ENCODE peak calls at places on chromosomes 4 and X, in four cellular contexts. T is GM12878, X is SK-N-SH, S is HepG2. J is an unnamed sample.

GRCh38 chrX:135295238-135295943 is 13.9 kb upstream of the ETDC start:
- DNase-seq in X (peak), T (peak), S (no peak), J (no peak)

GRCh38 chr4:101846550-101846949 is 56.0 kb downstream of the BANK1 start:
- DNase-seq in S (no peak), T (no peak), X (no peak), J (no peak)

GRCh38 chr4:2247128-2248043 is 5.5 kb upstream of the HAUS3 start:
- DNase-seq in S (no peak), X (peak), T (no peak), J (no peak)

GRCh38 chr4:78610546-78611214 is 59.1 kb downstream of the ANXA3 start:
- DNase-seq in T (no peak), S (no peak), X (no peak), J (peak)

GRCh38 chr4:113397114-113397701 is 347.8 kb downstream of the ANK2 start:
- DNase-seq in X (no peak), T (no peak), S (no peak), J (no peak)

GRCh38 chr4:88106205-88106604 is 52.2 kb downstream of the ABCG2 start:
- DNase-seq in T (no peak), S (no peak), X (no peak), J (no peak)

GRCh38 chrX:2712890-2713860 is 22.1 kb downstream of the CD99 start:
- DNase-seq in T (no peak), S (no peak), X (no peak), J (no peak)

GRCh38 chr4:56183344-56183959 is 203.8 kb downstream of the AASDH start:
- DNase-seq in T (peak), X (no peak), S (no peak), J (peak)

GRCh38 chr4:67465032-67465762 is 80.1 kb downstream of the CENPC start:
- DNase-seq in X (no peak), S (no peak), T (no peak), J (no peak)

GRCh38 chrX:125436855-125437254 is 117.2 kb downstream of the TEX13C start:
- DNase-seq in T (no peak), X (no peak), S (no peak), J (no peak)

GRCh38 chr4:173243321-173243720 is 74.7 kb downstream of the GALNT7 start:
- DNase-seq in X (no peak), S (no peak), T (no peak), J (no peak)

GRCh38 chr4:96448315-96448872 is 608.5 kb downstream of the PDHA2 start:
- DNase-seq in T (no peak), S (no peak), X (no peak), J (no peak)

GRCh38 chr4:41296995-41297394 is 40.3 kb downstream of the UCHL1 start:
- DNase-seq in S (no peak), X (no peak), T (no peak), J (no peak)

GRCh38 chr4:139278956-139279722 is 886 bp downstream of the MGARP start:
- DNase-seq in T (no peak), S (no peak), X (peak), J (no peak)

GRCh38 chrX:32137525-32137924 is 1065.7 kb upstream of the FTHL17 start:
- DNase-seq in T (no peak), S (no peak), X (no peak), J (no peak)

GRCh38 chrX:85243761-85244410 is at the start of the genes SATL1 and ZNF711:
- DNase-seq in S (peak), X (peak), T (no peak), J (peak)

GRCh38 chrX:69379412-69379811 is 124.7 kb upstream of the NALF2 start:
- DNase-seq in S (no peak), X (no peak), T (no peak), J (no peak)

GRCh38 chrX:47380268-47380667 is 9.9 kb downstream of the ZNF157 start:
- DNase-seq in S (peak), X (no peak), T (peak), J (no peak)

GRCh38 chr4:140937866-140938265 is 181.7 kb upstream of the TBC1D9 start:
- DNase-seq in T (no peak), X (peak), S (no peak), J (no peak)

GRCh38 chr4:23855912-23856605 is 33.8 kb downstream of the PPARGC1A start:
- DNase-seq in S (peak), X (no peak), T (no peak), J (no peak)

GRCh38 chr4:83858121-83858520 is 322.2 kb downstream of the GPAT3 start:
- DNase-seq in T (no peak), S (no peak), X (no peak), J (no peak)

GRCh38 chr4:88765729-88766128 is 68.1 kb upstream of the NAP1L5 start:
- DNase-seq in X (no peak), T (no peak), S (no peak), J (no peak)

GRCh38 chr4:188993871-188994270 is 854.6 kb downstream of the TRIML1 start:
- DNase-seq in S (no peak), T (no peak), X (no peak), J (no peak)

GRCh38 chrX:110103344-110103743 is 100.4 kb downstream of the TMEM164 start:
- DNase-seq in S (no peak), X (no peak), T (no peak), J (no peak)

GRCh38 chrX:10243056-10243455 is 86.3 kb downstream of the CLCN4 start:
- DNase-seq in S (no peak), X (no peak), T (no peak), J (no peak)

GRCh38 chr4:55736605-55737183 is 82.9 kb upstream of the EXOC1L start:
- DNase-seq in X (peak), T (no peak), S (no peak), J (no peak)

GRCh38 chr4:118942465-118942864 is 53.8 kb downstream of the SYNPO2 start:
- DNase-seq in T (no peak), S (no peak), X (peak), J (no peak)

GRCh38 chrX:26918633-26919032 is 544.5 kb downstream of the PPP4R3C start:
- DNase-seq in T (no peak), X (peak), S (peak), J (no peak)

GRCh38 chr4:159003420-159004253 is 99.2 kb upstream of the RAPGEF2 start:
- DNase-seq in T (no peak), X (no peak), S (no peak), J (peak)

GRCh38 chr4:108979754-108980153 is 216.9 kb upstream of the ETNPPL start:
- DNase-seq in T (no peak), X (no peak), S (no peak), J (no peak)

GRCh38 chrX:1451676-1452496 is 823 bp downstream of the ASMTL start:
- DNase-seq in S (no peak), X (no peak), T (no peak), J (no peak)

GRCh38 chrX:1453951-1454785 is 1.5 kb upstream of the ASMTL start:
- DNase-seq in S (peak), T (no peak), X (peak), J (peak)

GRCh38 chrX:1451251-1451675 is 1.4 kb downstream of the ASMTL start:
- DNase-seq in T (no peak), S (no peak), X (no peak), J (no peak)

GRCh38 chrX:1453390-1453783 is 678 bp upstream of the ASMTL start:
- DNase-seq in T (no peak), S (no peak), X (no peak), J (no peak)

GRCh38 chrX:1452497-1453389 is at the start of gene ASMTL:
- DNase-seq in S (peak), X (peak), T (peak), J (peak)
- TF ChIP-seq EP300 in S (no peak), X (no peak), T (no peak), J (no peak)

GRCh38 chr4:5821665-5822358 is 71.1 kb downstream of the CRMP1 start:
- DNase-seq in X (peak), S (no peak), T (no peak), J (peak)
- TF ChIP-seq SIN3A in X (no peak), S (no peak), T (no peak), J (no peak)

GRCh38 chr4:31069151-31069550 is 349.0 kb downstream of the PCDH7 start:
- DNase-seq in S (no peak), T (no peak), X (no peak), J (no peak)
- TF ChIP-seq RAD21 in S (no peak), T (no peak), X (no peak), J (no peak)

GRCh38 chrX:146346102-146346501 is 463.5 kb upstream of the CXorf51B start:
- DNase-seq in X (no peak), S (no peak), T (no peak), J (no peak)
- TF ChIP-seq EP300 in X (no peak), S (no peak), T (no peak), J (no peak)

GRCh38 chr4:120862432-120862831 is 60.1 kb downstream of the PRDM5 start:
- DNase-seq in X (no peak), S (no peak), T (no peak), J (no peak)

GRCh38 chr4:120855307-120856001 is 67.1 kb downstream of the PRDM5 start:
- DNase-seq in S (no peak), T (peak), X (no peak), J (no peak)

GRCh38 chr4:120857312-120857711 is 65.2 kb downstream of the PRDM5 start:
- DNase-seq in X (no peak), T (no peak), S (no peak), J (no peak)

GRCh38 chr4:120856294-120856693 is 66.2 kb downstream of the PRDM5 start:
- DNase-seq in X (no peak), T (no peak), S (no peak), J (no peak)

DNA sequence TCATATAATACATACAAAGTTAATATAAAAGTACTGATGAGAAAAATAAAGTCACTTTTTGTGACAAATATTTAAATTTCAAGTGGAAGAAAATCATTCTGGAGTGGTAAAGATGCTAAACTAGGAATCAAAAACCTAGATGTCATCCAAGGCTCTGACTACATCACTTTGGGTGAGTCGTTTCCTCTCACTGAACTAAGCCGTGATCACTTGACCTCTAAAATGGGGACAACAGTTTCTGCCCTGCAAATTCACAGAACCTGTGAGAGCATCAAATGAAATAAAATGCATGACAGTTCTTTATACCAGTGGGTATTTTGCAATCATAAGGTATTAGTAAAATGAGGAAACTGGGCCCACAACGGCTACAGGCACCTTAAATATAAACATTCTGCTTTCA is 63.8 kb downstream of the PRDM5 start:
- DNase-seq in X (no peak), S (no peak), T (no peak), J (no peak)
- TF ChIP-seq SIN3A in X (no peak), S (no peak), T (no peak), J (no peak)

GRCh38 chr4:5036239-5036638 is 15.0 kb upstream of the STK32B start:
- DNase-seq in T (no peak), X (no peak), S (no peak), J (peak)
- TF ChIP-seq RAD21 in T (no peak), X (no peak), S (no peak), J (no peak)

DNA sequence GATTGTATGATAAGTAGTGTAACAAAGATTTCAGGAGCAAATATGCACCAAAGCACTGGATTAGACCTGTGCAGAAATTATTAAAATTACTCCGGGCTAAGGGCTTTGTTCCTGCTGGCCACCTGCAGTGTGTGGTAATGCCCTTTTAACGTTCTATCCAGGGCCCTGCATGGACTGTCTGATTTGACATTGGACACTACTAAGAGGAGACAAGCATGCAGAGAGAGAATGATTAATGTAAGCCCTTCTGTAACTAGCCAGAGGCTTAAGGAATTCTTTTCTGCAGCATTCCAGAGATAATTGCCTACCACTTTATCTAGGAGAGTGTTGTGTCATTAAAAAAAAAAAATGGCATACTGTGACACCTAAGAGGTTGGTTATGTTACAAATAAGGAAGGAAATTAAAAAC is 117.0 kb downstream of the PCDH7 start:
- DNase-seq in X (no peak), T (no peak), S (no peak), J (no peak)
- TF ChIP-seq EP300 in X (no peak), T (no peak), S (no peak), J (no peak)

DNA sequence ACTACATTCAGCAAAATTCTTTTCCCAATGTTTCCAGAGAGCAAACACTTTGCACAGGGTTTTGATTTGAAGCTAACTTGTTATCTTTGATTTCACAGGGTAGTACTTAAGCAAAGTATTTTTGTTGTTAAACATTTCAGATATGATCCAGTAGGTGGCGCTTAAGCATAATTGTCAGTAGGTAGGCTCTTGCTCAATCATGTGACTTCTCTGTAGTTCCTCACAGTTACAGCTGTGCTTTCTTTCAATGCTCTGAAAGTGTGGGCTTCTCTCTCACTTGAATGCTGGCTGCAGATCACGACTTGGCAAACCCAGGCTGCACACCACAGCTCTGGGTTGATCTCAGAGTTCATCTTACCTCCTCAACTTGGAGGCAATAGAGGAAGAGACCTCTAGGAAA is 1016.5 kb downstream of the SH3BGRL start:
- DNase-seq in X (peak), S (peak), T (peak), J (peak)
- TF ChIP-seq SIN3A in X (no peak), S (no peak), T (no peak), J (no peak)

DNA sequence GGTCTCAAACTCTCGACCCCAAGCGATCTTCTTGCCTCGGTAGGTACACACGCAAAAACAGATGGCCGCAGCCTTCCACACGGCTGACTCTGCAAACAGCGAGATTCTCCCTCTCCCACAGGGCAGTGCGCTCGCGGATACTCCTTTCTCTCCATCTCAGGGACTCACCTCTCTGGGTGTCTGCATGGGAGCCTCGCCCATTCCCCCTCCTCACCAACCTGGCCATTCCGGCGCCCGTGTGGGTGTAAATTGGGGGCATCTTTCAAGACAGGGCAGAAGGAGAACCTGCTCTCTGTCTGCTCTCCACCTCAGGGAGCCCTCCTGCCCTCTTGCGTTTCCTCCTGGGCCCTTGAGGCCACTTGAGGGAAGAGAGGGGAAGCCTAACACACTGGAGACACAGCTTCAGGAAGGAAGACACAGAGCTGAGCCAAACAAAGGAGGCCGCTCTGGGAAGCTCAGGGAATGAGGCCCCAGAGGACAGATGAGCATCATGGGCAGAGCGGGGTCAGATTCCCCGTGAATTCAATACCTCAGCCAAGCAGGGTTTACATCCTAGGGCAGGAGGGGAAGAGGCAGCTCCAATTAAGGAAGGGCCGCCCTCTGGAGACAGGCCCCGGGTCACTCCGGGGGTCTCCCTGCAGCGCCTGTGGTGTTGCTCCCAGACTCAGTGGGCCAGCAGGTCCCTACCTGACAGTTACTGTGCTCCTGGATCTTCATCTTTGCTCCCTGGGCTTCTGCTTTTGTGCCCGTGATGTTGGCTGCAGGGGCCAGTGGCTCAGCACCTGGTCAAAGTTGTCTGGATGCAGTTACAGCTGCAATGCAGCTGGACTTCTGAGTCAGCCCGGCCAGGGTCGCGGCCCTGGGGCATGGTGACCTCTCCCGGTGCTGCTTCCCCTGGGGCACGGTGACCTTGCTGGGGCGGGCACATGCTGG is 4.2 kb downstream of the CTAG2 start:
- DNase-seq in S (no peak), X (no peak), T (no peak), J (no peak)
- TF ChIP-seq RAD21 in S (no peak), X (no peak), T (no peak), J (no peak)